ENCODE peak calls at places on chromosomes 4 and X, in nine cellular contexts. V is aorta, E is stomach, R is lower lobe of right lung, F is MM.1S, S is GM23248, M is cardiac muscle cell, D is colonic mucosa, I is OCI-LY7. P is an unnamed sample. For H3K9me3, the result is how much of the 10 kb centered on the place peaks cover.

GRCh38 chrX:9988762-9989161 is 21.6 kb downstream of the CLDN34 start:
- DNase-seq in V (no peak), E (no peak), R (no peak), F (peak), S (peak), M (no peak), D (no peak), I (peak), P (peak)

GRCh38 chr4:131499139-131499873 is 1649.8 kb upstream of the PCDH10 start:
- DNase-seq in V (no peak), E (no peak), R (no peak), F (no peak), S (peak), M (no peak), D (no peak), I (no peak), P (no peak)

GRCh38 chr4:11748169-11748872 is 319.6 kb upstream of the HS3ST1 start:
- DNase-seq in V (no peak), E (no peak), R (no peak), F (no peak), S (no peak), M (no peak), D (no peak), I (no peak), P (no peak)

GRCh38 chr4:95877636-95878035 is 37.7 kb downstream of the PDHA2 start:
- DNase-seq in V (no peak), E (no peak), R (no peak), F (no peak), S (no peak), M (no peak), D (no peak), I (no peak), P (no peak)

GRCh38 chrX:101659601-101660063 is at the start of gene ARMCX2:
- DNase-seq in V (peak), E (peak), R (peak), F (no peak), S (peak), M (peak), D (peak), I (no peak), P (no peak)

GRCh38 chr4:142091085-142091513 is 454.7 kb downstream of the IL15 start:
- DNase-seq in V (no peak), E (no peak), R (no peak), F (no peak), S (peak), M (no peak), D (no peak), I (no peak), P (no peak)

GRCh38 chr4:8323947-8324555 is 54.5 kb downstream of the HTRA3 start:
- DNase-seq in V (peak), E (peak), R (no peak), F (no peak), S (no peak), M (no peak), D (no peak), I (no peak), P (no peak)

GRCh38 chr4:182764137-182764536 is 153.0 kb downstream of the DCTD start:
- DNase-seq in V (no peak), E (no peak), R (no peak), F (no peak), S (peak), M (no peak), D (no peak), I (no peak), P (no peak)

GRCh38 chr4:148052448-148052847 is 320.6 kb downstream of the ARHGAP10 start:
- DNase-seq in V (no peak), E (no peak), R (no peak), F (no peak), S (no peak), M (no peak), D (no peak), I (peak), P (peak)

GRCh38 chrX:22795680-22796079 is 204.1 kb upstream of the DDX53 start:
- DNase-seq in V (no peak), E (no peak), R (no peak), F (no peak), S (no peak), M (no peak), D (no peak), I (no peak), P (no peak)

GRCh38 chr4:183919173-183919572 is 14.1 kb downstream of the STOX2 start:
- DNase-seq in V (no peak), E (no peak), R (no peak), F (no peak), S (no peak), M (no peak), D (no peak), I (no peak), P (no peak)

GRCh38 chr4:108072300-108072699 is 82.6 kb downstream of the HADH start:
- DNase-seq in V (no peak), E (no peak), R (no peak), F (peak), S (no peak), M (no peak), D (peak), I (peak), P (peak)

GRCh38 chrX:14064632-14065432 is 35.1 kb upstream of the GEMIN8 start:
- DNase-seq in V (no peak), E (no peak), R (no peak), F (no peak), S (no peak), M (no peak), D (peak), I (no peak), P (no peak)

GRCh38 chrX:135543924-135544323 is 23.5 kb downstream of the INTS6L start:
- DNase-seq in V (no peak), E (no peak), R (no peak), F (no peak), S (no peak), M (no peak), D (peak), I (peak), P (peak)

GRCh38 chrX:136200466-136200865 is 50.7 kb downstream of the MAP7D3 start:
- DNase-seq in V (no peak), E (no peak), R (no peak), F (peak), S (peak), M (no peak), D (no peak), I (peak), P (no peak)

GRCh38 chrX:43706786-43707185 is 50.7 kb downstream of the MAOA start:
- DNase-seq in V (no peak), E (no peak), R (no peak), F (no peak), S (peak), M (no peak), D (no peak), I (no peak), P (no peak)
- H3K27ac ChIP-seq in V (no peak), E (peak), R (peak), F (no peak), S (no peak), M (no peak), D (no peak), I (no peak), P (no peak)

GRCh38 chr4:110632506-110633357 is 9.9 kb upstream of the PITX2 start:
- DNase-seq in V (no peak), E (no peak), R (no peak), F (no peak), S (no peak), M (no peak), D (no peak), I (no peak), P (no peak)
- H3K4me3 ChIP-seq in V (no peak), E (peak), R (peak), F (no peak), S (no peak), M (peak), D (peak), I (no peak), P (no peak)

GRCh38 chr4:155526452-155527169 is 140.0 kb upstream of the GUCY1A1 start:
- DNase-seq in V (no peak), E (no peak), R (no peak), F (no peak), S (no peak), M (no peak), D (no peak), I (no peak), P (no peak)

GRCh38 chr4:155522201-155522600 is 144.4 kb upstream of the GUCY1A1 start:
- DNase-seq in V (no peak), E (no peak), R (no peak), F (no peak), S (no peak), M (no peak), D (no peak), I (no peak), P (no peak)

GRCh38 chr4:155523358-155523757 is 143.3 kb upstream of the GUCY1A1 start:
- DNase-seq in V (no peak), E (no peak), R (no peak), F (no peak), S (no peak), M (no peak), D (no peak), I (no peak), P (no peak)

GRCh38 chr4:155515444-155515843 is 138.7 kb upstream of the MAP9 start:
- DNase-seq in V (no peak), E (no peak), R (no peak), F (no peak), S (no peak), M (no peak), D (no peak), I (no peak), P (no peak)

GRCh38 chr4:155521382-155521781 is 144.6 kb upstream of the MAP9 start:
- DNase-seq in V (no peak), E (no peak), R (no peak), F (no peak), S (no peak), M (no peak), D (no peak), I (no peak), P (no peak)
- H3K9me3 ChIP-seq in V (under half), E (under half), R (under half), F (under half), S (under half), M (under half), D (under half), I (under half), P (under half)

GRCh38 chr4:18111100-18111499 is 89.5 kb upstream of the LCORL start:
- DNase-seq in V (no peak), E (no peak), R (no peak), F (no peak), S (no peak), M (no peak), D (no peak), I (no peak), P (no peak)
- H3K27ac ChIP-seq in V (no peak), E (no peak), R (no peak), F (no peak), S (no peak), M (no peak), D (no peak), I (no peak), P (no peak)

GRCh38 chrX:96703816-96704215 is 19.2 kb downstream of the DIAPH2 start:
- DNase-seq in V (no peak), E (no peak), R (no peak), F (no peak), S (peak), M (no peak), D (no peak), I (no peak), P (no peak)
- H3K4me3 ChIP-seq in V (no peak), E (no peak), R (no peak), F (no peak), S (no peak), M (no peak), D (no peak), I (no peak), P (no peak)

GRCh38 chr4:186330368-186330767 is 64.4 kb downstream of the F11 start:
- DNase-seq in V (no peak), E (no peak), R (no peak), F (no peak), S (no peak), M (no peak), D (no peak), I (no peak), P (no peak)
- H3K9me3 ChIP-seq in V (under half), E (under half), R (under half), F (under half), S (under half), M (under half), D (under half), I (under half), P (under half)

GRCh38 chr4:87863486-87863885 is 30.7 kb downstream of the MEPE start:
- DNase-seq in V (no peak), E (no peak), R (no peak), F (no peak), S (no peak), M (no peak), D (no peak), I (no peak), P (no peak)

GRCh38 chr4:87868482-87868881 is 35.7 kb downstream of the MEPE start:
- DNase-seq in V (no peak), E (no peak), R (no peak), F (no peak), S (no peak), M (no peak), D (no peak), I (no peak), P (no peak)

GRCh38 chr4:87864321-87864720 is 31.6 kb downstream of the MEPE start:
- DNase-seq in V (no peak), E (no peak), R (no peak), F (no peak), S (no peak), M (no peak), D (no peak), I (no peak), P (no peak)

GRCh38 chr4:87865288-87865687 is 32.5 kb downstream of the MEPE start:
- DNase-seq in V (no peak), E (no peak), R (no peak), F (no peak), S (no peak), M (no peak), D (no peak), I (no peak), P (no peak)

DNA sequence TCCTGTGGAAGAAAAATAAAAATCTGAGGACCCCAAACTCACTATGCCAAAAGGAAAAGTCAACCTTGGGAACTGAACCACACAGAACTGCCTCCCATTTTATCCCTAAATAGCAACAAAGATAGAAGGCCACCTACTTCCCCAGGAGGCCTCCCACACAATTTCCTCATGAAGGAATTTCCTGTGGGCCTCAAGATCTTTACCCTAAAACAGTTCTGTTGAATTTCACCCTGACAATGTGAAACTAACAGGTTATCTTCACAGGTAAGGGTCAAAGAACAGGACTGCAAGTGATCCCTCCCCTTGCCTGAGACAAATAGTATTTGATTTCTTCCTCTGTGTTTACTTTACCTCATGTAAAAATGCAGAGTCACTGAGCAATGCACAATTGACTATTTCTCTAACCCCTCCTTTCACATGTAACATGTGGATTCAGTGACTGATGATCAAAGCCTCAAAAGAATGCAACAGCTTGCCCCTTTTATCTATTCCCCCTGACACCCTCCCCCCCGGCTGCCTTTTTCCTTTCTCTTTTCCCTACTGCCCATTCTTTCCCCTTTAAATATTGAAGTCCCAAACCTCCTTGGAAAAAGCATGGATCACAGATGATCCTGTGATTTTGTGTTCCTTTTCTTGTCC is 33.3 kb downstream of the MEPE start:
- DNase-seq in V (no peak), E (no peak), R (no peak), F (no peak), S (peak), M (no peak), D (no peak), I (no peak), P (no peak)
- H3K27ac ChIP-seq in V (no peak), E (no peak), R (no peak), F (no peak), S (no peak), M (no peak), D (peak), I (no peak), P (no peak)

GRCh38 chrX:68584221-68584620 is 63.2 kb upstream of the STARD8 start:
- DNase-seq in V (no peak), E (no peak), R (no peak), F (no peak), S (no peak), M (no peak), D (no peak), I (no peak), P (no peak)
- H3K4me3 ChIP-seq in V (no peak), E (no peak), R (no peak), F (no peak), S (no peak), M (no peak), D (no peak), I (no peak), P (no peak)

DNA sequence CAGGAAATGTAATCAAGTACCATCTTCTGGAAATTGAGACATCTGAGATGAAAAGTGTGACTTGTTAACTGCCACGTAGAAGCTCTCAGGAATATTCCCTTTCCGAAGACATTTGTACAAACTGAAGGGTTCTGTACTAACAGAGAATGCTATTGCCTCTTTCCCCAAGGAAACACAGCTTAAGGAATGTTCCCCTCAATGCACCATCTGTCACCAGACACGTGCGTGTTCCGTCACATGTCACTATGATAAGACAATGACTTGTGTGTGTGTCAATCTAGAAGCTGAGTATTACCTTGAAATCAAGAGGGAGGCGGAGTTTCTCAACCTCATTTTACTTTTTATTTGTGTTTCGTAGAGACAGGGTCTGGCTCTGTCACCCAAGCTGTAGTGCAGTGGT is 58.1 kb downstream of the DHRSX start:
- DNase-seq in V (no peak), E (no peak), R (no peak), F (no peak), S (no peak), M (no peak), D (no peak), I (no peak), P (no peak)
- H3K9me3 ChIP-seq in V (under half), E (under half), R (under half), F (under half), S (under half), M (under half), D (under half), I (under half), P (under half)